ENCODE peak calls at places on chromosome 2, in eight cellular contexts. One of them, this sample, is unnamed. For H3K4me1, the result is how much of the 10 kb centered on the place peaks cover.

GRCh38 chr2:152120430-152120829 is 21.6 kb upstream of the CACNB4 start:
- DNase-seq in PC-3: no peak
- DNase-seq in OCI-LY7: no peak
- DNase-seq in SK-N-SH: no peak
- DNase-seq in neural progenitor cell: no peak
- DNase-seq in HCT116: no peak
- DNase-seq in GM23338: no peak
- DNase-seq in MM.1S: no peak
- DNase-seq in this sample: no peak

GRCh38 chr2:102520009-102520408 is 47.0 kb downstream of the SLC9A4 start:
- DNase-seq in neural progenitor cell: peak
- DNase-seq in PC-3: peak
- DNase-seq in MM.1S: peak
- DNase-seq in HCT116: peak
- DNase-seq in OCI-LY7: peak
- DNase-seq in SK-N-SH: peak
- DNase-seq in GM23338: peak
- DNase-seq in this sample: peak

GRCh38 chr2:190904644-190905043 is 24.0 kb downstream of the GLS start:
- DNase-seq in PC-3: no peak
- DNase-seq in GM23338: no peak
- DNase-seq in SK-N-SH: no peak
- DNase-seq in HCT116: no peak
- DNase-seq in OCI-LY7: no peak
- DNase-seq in MM.1S: no peak
- DNase-seq in neural progenitor cell: no peak
- DNase-seq in this sample: no peak

GRCh38 chr2:163733301-163733938 is 2.4 kb downstream of the FIGN start:
- DNase-seq in GM23338: no peak
- DNase-seq in SK-N-SH: peak
- DNase-seq in neural progenitor cell: no peak
- DNase-seq in MM.1S: no peak
- DNase-seq in PC-3: no peak
- DNase-seq in HCT116: no peak
- DNase-seq in OCI-LY7: no peak
- DNase-seq in this sample: no peak

GRCh38 chr2:189521686-189522434 is 58.7 kb downstream of the SLC40A1 start:
- DNase-seq in neural progenitor cell: no peak
- DNase-seq in GM23338: no peak
- DNase-seq in SK-N-SH: no peak
- DNase-seq in HCT116: no peak
- DNase-seq in MM.1S: no peak
- DNase-seq in OCI-LY7: no peak
- DNase-seq in PC-3: peak
- DNase-seq in this sample: no peak

GRCh38 chr2:71545572-71546274 is 92.4 kb downstream of the DYSF start:
- DNase-seq in neural progenitor cell: peak
- DNase-seq in HCT116: peak
- DNase-seq in MM.1S: peak
- DNase-seq in SK-N-SH: peak
- DNase-seq in OCI-LY7: peak
- DNase-seq in GM23338: peak
- DNase-seq in PC-3: peak
- DNase-seq in this sample: peak

GRCh38 chr2:71483246-71483645 is 29.9 kb downstream of the DYSF start:
- DNase-seq in OCI-LY7: no peak
- DNase-seq in neural progenitor cell: no peak
- DNase-seq in MM.1S: no peak
- DNase-seq in PC-3: no peak
- DNase-seq in SK-N-SH: no peak
- DNase-seq in GM23338: no peak
- DNase-seq in HCT116: no peak
- DNase-seq in this sample: no peak

GRCh38 chr2:140596447-140596846 is 1534.4 kb downstream of the LRP1B start:
- DNase-seq in GM23338: no peak
- DNase-seq in MM.1S: no peak
- DNase-seq in SK-N-SH: no peak
- DNase-seq in OCI-LY7: no peak
- DNase-seq in PC-3: no peak
- DNase-seq in neural progenitor cell: no peak
- DNase-seq in HCT116: no peak
- DNase-seq in this sample: no peak

GRCh38 chr2:121501070-121501469 is 29.6 kb upstream of the RNU4ATAC start:
- DNase-seq in OCI-LY7: no peak
- DNase-seq in PC-3: peak
- DNase-seq in GM23338: no peak
- DNase-seq in HCT116: no peak
- DNase-seq in SK-N-SH: no peak
- DNase-seq in MM.1S: no peak
- DNase-seq in neural progenitor cell: no peak
- DNase-seq in this sample: no peak

GRCh38 chr2:189111063-189111715 is 68.4 kb downstream of the COL5A2 start:
- DNase-seq in MM.1S: no peak
- DNase-seq in SK-N-SH: no peak
- DNase-seq in GM23338: no peak
- DNase-seq in neural progenitor cell: no peak
- DNase-seq in HCT116: no peak
- DNase-seq in PC-3: no peak
- DNase-seq in OCI-LY7: no peak
- DNase-seq in this sample: no peak

GRCh38 chr2:60507211-60507810 is 46.1 kb downstream of the BCL11A start:
- DNase-seq in HCT116: no peak
- DNase-seq in MM.1S: no peak
- DNase-seq in GM23338: no peak
- DNase-seq in neural progenitor cell: no peak
- DNase-seq in PC-3: no peak
- DNase-seq in OCI-LY7: peak
- DNase-seq in SK-N-SH: no peak
- DNase-seq in this sample: no peak

GRCh38 chr2:235515821-235516220 is 22.0 kb downstream of the AGAP1 start:
- DNase-seq in GM23338: no peak
- DNase-seq in neural progenitor cell: no peak
- DNase-seq in MM.1S: no peak
- DNase-seq in PC-3: no peak
- DNase-seq in SK-N-SH: no peak
- DNase-seq in OCI-LY7: no peak
- DNase-seq in HCT116: no peak
- DNase-seq in this sample: no peak

DNA sequence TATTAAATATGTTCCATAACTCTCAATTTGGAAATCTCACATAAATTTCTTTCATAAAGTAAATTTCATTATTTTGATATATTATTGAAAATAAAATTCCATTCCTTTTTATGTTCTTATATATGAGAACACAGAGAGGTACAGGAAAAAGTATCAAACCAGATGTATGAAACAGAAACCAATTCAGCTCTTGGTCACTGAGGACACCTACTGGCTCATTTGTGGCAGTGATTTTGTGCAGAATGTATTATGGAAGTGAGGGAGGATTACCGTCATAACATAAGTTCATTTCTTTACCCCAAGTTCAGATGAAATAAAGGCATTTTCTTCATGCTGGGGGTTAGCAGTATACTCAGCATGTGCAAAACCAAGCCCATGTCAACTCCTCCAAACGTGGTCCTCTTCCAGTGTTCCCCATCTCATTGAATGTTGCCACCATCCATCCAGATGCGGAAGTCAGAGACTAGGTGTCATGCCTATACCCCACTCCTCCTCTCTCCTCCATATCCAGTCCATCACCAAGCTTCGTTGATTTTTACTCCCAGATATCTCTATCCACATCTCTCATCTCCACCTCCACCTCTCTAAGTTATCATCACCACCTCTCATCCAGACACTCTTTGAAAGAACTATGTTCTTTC is 41.7 kb upstream of the MALL start:
- DNase-seq in OCI-LY7: peak
- DNase-seq in GM23338: peak
- DNase-seq in PC-3: peak
- DNase-seq in MM.1S: peak
- DNase-seq in HCT116: peak
- DNase-seq in SK-N-SH: peak
- DNase-seq in neural progenitor cell: peak
- DNase-seq in this sample: peak
- TF ChIP-seq CTCF in OCI-LY7: peak
- TF ChIP-seq CTCF in GM23338: peak
- TF ChIP-seq CTCF in PC-3: peak
- TF ChIP-seq CTCF in MM.1S: peak
- TF ChIP-seq CTCF in HCT116: peak
- TF ChIP-seq CTCF in SK-N-SH: peak
- TF ChIP-seq CTCF in neural progenitor cell: peak
- TF ChIP-seq CTCF in this sample: peak

GRCh38 chr2:268323-268722 is 3.6 kb downstream of the ACP1 start:
- DNase-seq in MM.1S: no peak
- DNase-seq in neural progenitor cell: no peak
- DNase-seq in OCI-LY7: no peak
- DNase-seq in GM23338: no peak
- DNase-seq in PC-3: no peak
- DNase-seq in HCT116: no peak
- DNase-seq in SK-N-SH: no peak
- DNase-seq in this sample: no peak
- H3K4me1 ChIP-seq in MM.1S: under half
- H3K4me1 ChIP-seq in neural progenitor cell: under half
- H3K4me1 ChIP-seq in OCI-LY7: half or more
- H3K4me1 ChIP-seq in GM23338: under half
- H3K4me1 ChIP-seq in PC-3: under half
- H3K4me1 ChIP-seq in HCT116: under half
- H3K4me1 ChIP-seq in SK-N-SH: under half
- H3K4me1 ChIP-seq in this sample: under half

DNA sequence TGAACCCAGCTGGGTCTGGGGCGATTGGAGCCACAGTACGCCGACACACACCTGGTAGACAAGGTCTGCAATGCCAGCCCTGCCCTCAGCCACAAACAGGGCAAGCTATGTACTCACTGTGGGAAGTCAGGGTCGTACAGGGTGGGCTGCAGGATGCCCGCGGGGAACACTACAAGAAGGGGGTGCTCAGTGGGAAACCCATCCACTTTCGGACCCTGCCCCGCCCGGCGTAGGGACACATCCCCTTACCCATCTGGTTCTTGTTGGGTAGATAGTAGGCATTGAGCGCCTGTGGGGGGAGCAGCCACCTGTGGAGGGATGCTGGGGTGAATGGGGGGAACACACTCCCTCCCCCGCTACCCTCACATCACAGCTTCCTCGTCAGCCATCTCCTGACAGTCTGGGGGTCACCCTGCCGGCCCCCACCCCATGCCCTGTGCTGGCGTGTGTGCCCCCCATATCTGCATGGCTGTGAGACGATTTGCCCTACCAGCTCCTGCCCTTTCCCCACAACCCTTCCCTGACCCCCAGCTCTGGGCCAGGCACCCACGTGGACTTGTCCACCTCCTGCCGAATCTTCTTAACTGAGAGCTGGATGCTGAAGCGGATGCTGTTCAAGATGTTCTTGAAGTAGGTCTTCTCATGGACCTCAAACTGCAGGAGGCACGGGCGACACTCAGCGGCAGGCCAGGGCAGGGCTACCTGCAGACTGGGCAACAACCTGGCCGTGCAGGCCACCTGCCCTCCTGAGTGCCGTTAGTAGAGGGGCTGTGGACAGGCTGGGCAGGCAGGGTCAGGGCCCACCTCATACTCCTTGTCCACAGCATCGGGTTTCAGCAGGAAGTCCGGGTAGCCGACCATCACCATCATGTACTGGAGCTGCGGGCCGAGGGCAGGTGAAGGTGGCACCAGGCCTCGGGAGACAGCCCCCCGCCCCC is 5.1 kb downstream of the ECEL1 start:
- DNase-seq in HCT116: no peak
- DNase-seq in neural progenitor cell: no peak
- DNase-seq in PC-3: no peak
- DNase-seq in MM.1S: no peak
- DNase-seq in OCI-LY7: no peak
- DNase-seq in GM23338: no peak
- DNase-seq in SK-N-SH: no peak
- DNase-seq in this sample: no peak
- TF ChIP-seq EZH2phosphoT487 in HCT116: no peak
- TF ChIP-seq EZH2phosphoT487 in neural progenitor cell: no peak
- TF ChIP-seq EZH2phosphoT487 in PC-3: no peak
- TF ChIP-seq EZH2phosphoT487 in MM.1S: no peak
- TF ChIP-seq EZH2phosphoT487 in OCI-LY7: no peak
- TF ChIP-seq EZH2phosphoT487 in GM23338: no peak
- TF ChIP-seq EZH2phosphoT487 in SK-N-SH: no peak
- TF ChIP-seq EZH2phosphoT487 in this sample: no peak

GRCh38 chr2:149488719-149489440 is 98.7 kb downstream of the MMADHC start:
- DNase-seq in OCI-LY7: no peak
- DNase-seq in HCT116: no peak
- DNase-seq in GM23338: no peak
- DNase-seq in neural progenitor cell: no peak
- DNase-seq in SK-N-SH: no peak
- DNase-seq in PC-3: no peak
- DNase-seq in MM.1S: no peak
- DNase-seq in this sample: no peak

GRCh38 chr2:149487189-149487588 is 100.4 kb downstream of the MMADHC start:
- DNase-seq in SK-N-SH: no peak
- DNase-seq in neural progenitor cell: no peak
- DNase-seq in GM23338: no peak
- DNase-seq in PC-3: peak
- DNase-seq in OCI-LY7: no peak
- DNase-seq in HCT116: no peak
- DNase-seq in MM.1S: no peak
- DNase-seq in this sample: no peak

GRCh38 chr2:149489452-149489851 is 98.1 kb downstream of the MMADHC start:
- DNase-seq in MM.1S: no peak
- DNase-seq in GM23338: peak
- DNase-seq in OCI-LY7: no peak
- DNase-seq in PC-3: no peak
- DNase-seq in SK-N-SH: no peak
- DNase-seq in neural progenitor cell: peak
- DNase-seq in HCT116: no peak
- DNase-seq in this sample: no peak

GRCh38 chr2:149492923-149493322 is 94.7 kb downstream of the MMADHC start:
- DNase-seq in GM23338: peak
- DNase-seq in HCT116: no peak
- DNase-seq in SK-N-SH: no peak
- DNase-seq in PC-3: no peak
- DNase-seq in neural progenitor cell: no peak
- DNase-seq in MM.1S: no peak
- DNase-seq in OCI-LY7: no peak
- DNase-seq in this sample: no peak

DNA sequence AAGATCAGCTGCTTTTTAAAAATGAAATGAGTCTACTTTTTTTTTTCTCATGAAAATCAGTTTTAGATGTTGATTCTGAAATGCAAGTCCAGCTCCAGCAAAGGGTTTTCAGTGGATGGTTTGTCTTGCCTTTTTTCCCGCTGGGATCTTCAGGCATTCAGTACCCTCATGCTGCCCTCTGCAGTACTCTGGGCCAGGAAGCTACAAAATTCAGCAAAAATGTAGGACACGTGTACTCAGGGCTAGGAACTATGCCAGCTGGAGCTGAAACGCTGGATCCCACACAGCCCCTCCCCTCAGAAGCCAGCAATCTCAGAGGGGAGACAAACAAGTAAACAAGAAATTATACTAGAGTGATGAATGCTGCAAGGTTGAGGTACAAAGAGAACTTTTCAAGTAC is 97.3 kb downstream of the MMADHC start:
- DNase-seq in OCI-LY7: no peak
- DNase-seq in HCT116: no peak
- DNase-seq in neural progenitor cell: no peak
- DNase-seq in PC-3: peak
- DNase-seq in GM23338: peak
- DNase-seq in MM.1S: no peak
- DNase-seq in SK-N-SH: peak
- DNase-seq in this sample: peak
- TF ChIP-seq CTCF in OCI-LY7: no peak
- TF ChIP-seq CTCF in HCT116: no peak
- TF ChIP-seq CTCF in neural progenitor cell: no peak
- TF ChIP-seq CTCF in PC-3: no peak
- TF ChIP-seq CTCF in GM23338: no peak
- TF ChIP-seq CTCF in MM.1S: no peak
- TF ChIP-seq CTCF in SK-N-SH: peak
- TF ChIP-seq CTCF in this sample: peak